ENCODE peak calls at places on chromosomes 1 and 21, in four cellular contexts. W, X, V and Y are unnamed samples.

GRCh38 chr21:14120091-14120734 is 90.5 kb downstream of the LIPI start:
- DNase-seq in W (no peak), X (no peak), V (no peak), Y (no peak)

GRCh38 chr1:201016211-201016651 is 7.3 kb downstream of the KIF21B start:
- DNase-seq in W (no peak), X (peak; percentile 20), V (no peak), Y (peak; percentile 50)

GRCh38 chr1:117146570-117147340 is 25.2 kb upstream of the TRIM45 start:
- DNase-seq in W (no peak), X (peak; percentile 45), V (no peak), Y (no peak)

GRCh38 chr1:70627910-70628309 is 216.8 kb downstream of the CTH start:
- DNase-seq in W (no peak), X (no peak), V (no peak), Y (no peak)

GRCh38 chr1:115757866-115758265 is 10.6 kb downstream of the CASQ2 start:
- DNase-seq in W (no peak), X (no peak), V (no peak), Y (no peak)

GRCh38 chr21:46038871-46039397 is 57.4 kb downstream of the COL6A1 start:
- DNase-seq in W (no peak), X (peak; percentile 78), V (no peak), Y (no peak)

GRCh38 chr21:45309069-45309521 is 21.4 kb upstream of the POFUT2 start:
- DNase-seq in W (no peak), X (peak; percentile 65), V (peak; percentile 29), Y (no peak)

GRCh38 chr1:81329061-81329460 is 471.7 kb upstream of the ADGRL2 start:
- DNase-seq in W (no peak), X (no peak), V (no peak), Y (no peak)

GRCh38 chr1:184906771-184907170 is 67.5 kb downstream of the NIBAN1 start:
- DNase-seq in W (no peak), X (no peak), V (no peak), Y (no peak)

GRCh38 chr1:172628416-172628815 is 30.5 kb upstream of the FASLG start:
- DNase-seq in W (no peak), X (no peak), V (no peak), Y (no peak)